ENCODE peak calls at places on chromosomes 16 and 17, in six cellular contexts. P is neural crest cell; K is thoracic aorta; V is CD8-positive, alpha-beta T cell; Q is AG04449; B is cardiac fibroblast. D is an unnamed sample.

GRCh38 chr16:85557976-85558589 is 55.0 kb upstream of the GSE1 start:
- DNase-seq in P (no peak), K (no peak), V (no peak), Q (no peak), B (no peak), D (no peak)

GRCh38 chr16:50267151-50267631 is 840 bp downstream of the ADCY7 start:
- DNase-seq in P (no peak), K (no peak), V (no peak), Q (no peak), B (no peak), D (no peak)

GRCh38 chr17:15279011-15279477 is 13.9 kb upstream of the PMP22 start:
- DNase-seq in P (no peak), K (no peak), V (no peak), Q (peak), B (peak), D (no peak)

GRCh38 chr17:77909236-77909635 is 49.3 kb upstream of the TNRC6C start:
- DNase-seq in P (no peak), K (no peak), V (no peak), Q (no peak), B (no peak), D (no peak)

GRCh38 chr16:27618611-27619380 is 68.9 kb downstream of the KATNIP start:
- DNase-seq in P (no peak), K (no peak), V (no peak), Q (no peak), B (no peak), D (no peak)

GRCh38 chr16:57150682-57151330 is 35.0 kb downstream of the PSME3IP1 start:
- DNase-seq in P (no peak), K (no peak), V (no peak), Q (no peak), B (no peak), D (no peak)

GRCh38 chr17:9517396-9517795 is 58.2 kb downstream of the STX8 start:
- DNase-seq in P (no peak), K (no peak), V (no peak), Q (no peak), B (no peak), D (no peak)

GRCh38 chr17:35028531-35029262 is 34.8 kb downstream of the RFFL start:
- DNase-seq in P (no peak), K (no peak), V (no peak), Q (no peak), B (peak), D (no peak)

GRCh38 chr17:2068589-2069051 is 13.7 kb downstream of the HIC1 start:
- DNase-seq in P (no peak), K (no peak), V (no peak), Q (no peak), B (peak), D (no peak)

GRCh38 chr16:86753399-86753798 is 175.1 kb downstream of the FOXL1 start:
- DNase-seq in P (no peak), K (no peak), V (no peak), Q (no peak), B (no peak), D (no peak)

GRCh38 chr17:7393613-7394451 is 493 bp downstream of the PLSCR3 start:
- DNase-seq in P (no peak), K (no peak), V (no peak), Q (no peak), B (no peak), D (peak)

GRCh38 chr17:688100-688989 is 26.3 kb downstream of the VPS53 start:
- DNase-seq in P (no peak), K (no peak), V (no peak), Q (no peak), B (peak), D (no peak)

GRCh38 chr17:65489413-65490170 is 71.9 kb downstream of the AXIN2 start:
- DNase-seq in P (no peak), K (no peak), V (no peak), Q (no peak), B (no peak), D (no peak)

GRCh38 chr17:10631048-10631700 is 25.9 kb downstream of the MYH3 start:
- DNase-seq in P (peak), K (no peak), V (no peak), Q (no peak), B (peak), D (peak)

GRCh38 chr17:82871056-82871775 is 31.4 kb upstream of the ZNF750 start:
- DNase-seq in P (no peak), K (no peak), V (no peak), Q (no peak), B (no peak), D (peak)

GRCh38 chr16:55475919-55476318 is 3.1 kb upstream of the MMP2 start:
- DNase-seq in P (no peak), K (no peak), V (no peak), Q (no peak), B (no peak), D (no peak)

GRCh38 chr17:13541032-13541480 is 60.7 kb downstream of the HS3ST3A1 start:
- DNase-seq in P (no peak), K (no peak), V (no peak), Q (peak), B (peak), D (no peak)

GRCh38 chr16:65116818-65117430 is 4.9 kb downstream of the CDH11 start:
- DNase-seq in P (no peak), K (no peak), V (no peak), Q (no peak), B (peak), D (no peak)

GRCh38 chr16:77937473-77938195 is 84.7 kb upstream of the CLEC3A start:
- DNase-seq in P (no peak), K (no peak), V (no peak), Q (no peak), B (no peak), D (no peak)

GRCh38 chr16:15435216-15435864 is 952 bp downstream of the BMERB1 start:
- DNase-seq in P (peak), K (no peak), V (no peak), Q (no peak), B (peak), D (no peak)

GRCh38 chr17:79220201-79220714 is 145.6 kb downstream of the ENGASE start:
- DNase-seq in P (no peak), K (no peak), V (no peak), Q (no peak), B (no peak), D (no peak)

GRCh38 chr17:58081641-58082340 is 1.4 kb upstream of the DYNLL2 start:
- DNase-seq in P (peak), K (no peak), V (no peak), Q (no peak), B (no peak), D (no peak)

GRCh38 chr16:85314633-85315032 is 202.4 kb upstream of the CIBAR2 start:
- DNase-seq in P (no peak), K (no peak), V (no peak), Q (no peak), B (no peak), D (no peak)

GRCh38 chr17:29292992-29293889 is 707 bp downstream of the NUFIP2 start:
- DNase-seq in P (peak), K (peak), V (peak), Q (no peak), B (peak), D (peak)

GRCh38 chr16:83212301-83212841 is 585.6 kb downstream of the CDH13 start:
- DNase-seq in P (no peak), K (no peak), V (no peak), Q (no peak), B (no peak), D (no peak)

GRCh38 chr17:69800870-69801269 is 274.2 kb upstream of the KCNJ16 start:
- DNase-seq in P (no peak), K (no peak), V (no peak), Q (no peak), B (no peak), D (no peak)

GRCh38 chr16:9934723-9935508 is 247.3 kb downstream of the GRIN2A start:
- DNase-seq in P (no peak), K (peak), V (no peak), Q (no peak), B (no peak), D (no peak)

GRCh38 chr17:69154267-69154666 is 12.6 kb upstream of the ABCA6 start:
- DNase-seq in P (no peak), K (no peak), V (no peak), Q (no peak), B (no peak), D (no peak)

GRCh38 chr16:88705076-88705684 is 1.0 kb downstream of the RNF166 start:
- DNase-seq in P (no peak), K (no peak), V (no peak), Q (no peak), B (peak), D (no peak)

GRCh38 chr17:1630662-1631061 is 2.0 kb upstream of the SLC43A2 start:
- DNase-seq in P (no peak), K (no peak), V (no peak), Q (no peak), B (no peak), D (no peak)

GRCh38 chr16:86270696-86271095 is 239.6 kb upstream of the FOXF1 start:
- DNase-seq in P (no peak), K (no peak), V (no peak), Q (no peak), B (no peak), D (no peak)

GRCh38 chr16:86391987-86392386 is 118.3 kb upstream of the FOXF1 start:
- DNase-seq in P (no peak), K (no peak), V (no peak), Q (no peak), B (peak), D (no peak)

GRCh38 chr16:2033057-2033911 is 6.6 kb downstream of the NHERF2 start:
- DNase-seq in P (no peak), K (peak), V (no peak), Q (no peak), B (peak), D (no peak)

GRCh38 chr17:55410722-55411462 is 10.7 kb downstream of the MMD start:
- DNase-seq in P (no peak), K (no peak), V (no peak), Q (no peak), B (no peak), D (no peak)

GRCh38 chr16:23156946-23157460 is 7.8 kb upstream of the USP31 start:
- DNase-seq in P (no peak), K (no peak), V (no peak), Q (no peak), B (no peak), D (no peak)

GRCh38 chr16:23158114-23158513 is 8.9 kb upstream of the USP31 start:
- DNase-seq in P (no peak), K (no peak), V (no peak), Q (no peak), B (no peak), D (no peak)

GRCh38 chr16:23152386-23153178 is 3.3 kb upstream of the USP31 start:
- DNase-seq in P (no peak), K (no peak), V (no peak), Q (no peak), B (no peak), D (no peak)

GRCh38 chr16:23156110-23156509 is 6.9 kb upstream of the USP31 start:
- DNase-seq in P (no peak), K (no peak), V (no peak), Q (no peak), B (no peak), D (no peak)

GRCh38 chr16:23155445-23156049 is 6.3 kb upstream of the USP31 start:
- DNase-seq in P (no peak), K (no peak), V (no peak), Q (no peak), B (peak), D (no peak)
- TF ChIP-seq CTCF in P (peak), K (no peak), V (no peak), Q (peak), B (peak), D (peak)

DNA sequence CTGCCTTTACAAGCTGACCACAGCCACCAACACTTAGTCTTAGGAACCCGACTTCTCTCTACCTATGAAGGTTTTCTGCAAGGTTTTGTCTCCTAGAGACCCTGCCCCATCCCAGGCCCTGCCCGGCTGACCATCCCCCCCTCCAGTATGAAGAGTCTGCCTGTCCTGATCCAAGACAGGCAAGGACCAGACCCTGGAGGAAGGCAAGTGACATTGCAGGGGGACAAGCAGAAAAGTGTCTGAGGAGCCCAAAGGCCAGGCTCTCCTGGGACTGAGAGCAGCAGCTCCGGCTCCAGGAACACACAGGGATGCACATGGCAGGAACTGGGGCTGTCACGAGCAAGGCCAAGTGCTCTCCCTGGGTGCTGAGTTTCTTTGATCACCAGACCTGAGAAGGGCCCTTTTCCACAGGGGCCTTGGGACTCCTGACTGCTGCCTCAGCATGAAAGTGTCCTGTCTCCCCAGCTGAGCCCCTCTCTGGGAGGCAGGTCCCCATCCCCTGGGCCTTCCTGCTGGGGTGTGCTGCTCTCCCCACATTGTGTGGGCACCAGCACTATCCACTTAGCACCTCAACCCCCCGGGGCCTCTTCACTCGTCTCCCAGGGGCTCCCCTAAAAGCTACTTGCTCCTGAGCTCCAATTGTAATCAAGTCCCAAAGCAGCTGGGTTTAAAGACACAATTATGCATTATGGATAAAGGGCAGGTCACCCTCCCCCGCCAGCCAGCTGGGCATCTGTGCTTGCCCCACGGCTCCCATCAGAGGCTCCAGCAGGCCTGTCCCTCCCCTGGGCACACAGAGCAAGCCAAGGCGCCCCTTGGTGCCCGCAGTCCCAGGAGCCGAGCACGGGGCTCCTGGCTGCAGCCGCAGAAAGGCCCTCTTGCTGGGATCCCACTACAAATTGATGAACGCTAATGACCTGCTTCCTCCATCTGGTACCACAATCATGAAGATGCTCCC is 11.5 kb upstream of the CACNG4 start:
- DNase-seq in P (no peak), K (no peak), V (no peak), Q (no peak), B (no peak), D (no peak)
- TF ChIP-seq CTCF in P (no peak), K (no peak), V (no peak), Q (no peak), B (no peak), D (no peak)

GRCh38 chr16:69145658-69146057 is 13.2 kb downstream of the UTP4 start:
- DNase-seq in P (no peak), K (no peak), V (no peak), Q (no peak), B (peak), D (no peak)

GRCh38 chr16:69141936-69142335 is 9.5 kb downstream of the UTP4 start:
- DNase-seq in P (no peak), K (no peak), V (no peak), Q (no peak), B (no peak), D (no peak)

GRCh38 chr16:69141014-69141413 is 8.6 kb downstream of the UTP4 start:
- DNase-seq in P (no peak), K (no peak), V (no peak), Q (no peak), B (no peak), D (no peak)

GRCh38 chr16:69138608-69139007 is 6.2 kb downstream of the UTP4 start:
- DNase-seq in P (no peak), K (no peak), V (no peak), Q (no peak), B (no peak), D (no peak)

DNA sequence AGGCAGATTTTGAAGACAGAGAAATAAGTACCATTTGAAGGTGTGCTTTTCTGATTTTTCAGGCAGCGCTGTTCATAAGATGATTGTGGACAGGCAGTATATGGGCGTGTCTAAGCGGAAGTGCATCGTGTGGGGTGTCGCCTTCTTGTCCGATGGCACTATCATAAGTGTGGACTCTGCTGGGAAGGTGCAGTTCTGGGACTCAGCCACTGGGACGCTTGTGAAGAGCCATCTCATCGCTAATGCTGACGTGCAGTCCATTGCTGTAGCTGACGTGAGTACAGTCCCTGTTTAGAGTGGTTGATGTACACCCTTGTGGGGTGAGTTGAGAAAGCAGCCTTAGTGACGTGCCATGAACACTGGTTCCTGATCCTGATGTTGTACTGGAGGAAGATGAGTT is 10.7 kb downstream of the UTP4 start:
- DNase-seq in P (no peak), K (no peak), V (no peak), Q (no peak), B (peak), D (no peak)
- TF ChIP-seq CTCF in P (peak), K (no peak), V (no peak), Q (no peak), B (peak), D (no peak)

DNA sequence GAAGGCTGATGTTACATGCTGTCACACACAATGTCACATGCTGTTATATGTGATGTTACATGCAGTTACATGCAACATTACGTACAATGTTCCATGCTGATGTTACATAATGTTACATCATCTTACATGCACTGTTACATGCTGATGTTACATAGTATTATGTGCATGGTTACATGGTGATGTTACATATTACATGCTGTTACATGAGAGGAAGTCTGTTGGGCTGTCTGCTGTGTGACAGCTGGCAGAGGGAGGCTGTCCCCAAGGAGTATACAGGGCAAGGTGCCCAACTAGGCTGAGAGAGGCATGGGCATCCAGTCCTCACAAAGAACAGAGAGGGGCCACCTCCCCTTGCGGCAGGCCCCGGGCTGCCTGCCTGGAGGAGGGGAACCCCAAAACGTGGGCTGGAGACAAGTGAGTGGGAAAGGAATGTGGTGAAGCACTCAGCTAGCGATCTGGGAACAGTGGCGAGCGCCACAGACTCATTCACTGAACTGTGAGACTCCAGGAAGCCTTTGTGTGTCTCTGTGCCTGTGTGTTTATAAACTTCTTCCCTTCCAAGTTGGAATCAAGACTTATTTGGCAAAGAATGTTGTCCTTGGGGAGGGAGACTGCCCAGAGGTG is 30.6 kb downstream of the TMEM92 start:
- DNase-seq in P (no peak), K (no peak), V (no peak), Q (no peak), B (peak), D (no peak)
- TF ChIP-seq CTCF in P (no peak), K (no peak), V (no peak), Q (no peak), B (no peak), D (no peak)

GRCh38 chr17:81405382-81406005 is 10.2 kb downstream of the BAHCC1 start:
- DNase-seq in P (no peak), K (peak), V (no peak), Q (no peak), B (peak), D (no peak)

GRCh38 chr17:81406117-81406953 is 11.1 kb downstream of the BAHCC1 start:
- DNase-seq in P (no peak), K (no peak), V (no peak), Q (no peak), B (no peak), D (no peak)

GRCh38 chr17:81403040-81403467 is 7.8 kb downstream of the BAHCC1 start:
- DNase-seq in P (no peak), K (no peak), V (no peak), Q (no peak), B (peak), D (no peak)

GRCh38 chr17:81403671-81404534 is 8.6 kb downstream of the BAHCC1 start:
- DNase-seq in P (no peak), K (no peak), V (no peak), Q (no peak), B (peak), D (no peak)

DNA sequence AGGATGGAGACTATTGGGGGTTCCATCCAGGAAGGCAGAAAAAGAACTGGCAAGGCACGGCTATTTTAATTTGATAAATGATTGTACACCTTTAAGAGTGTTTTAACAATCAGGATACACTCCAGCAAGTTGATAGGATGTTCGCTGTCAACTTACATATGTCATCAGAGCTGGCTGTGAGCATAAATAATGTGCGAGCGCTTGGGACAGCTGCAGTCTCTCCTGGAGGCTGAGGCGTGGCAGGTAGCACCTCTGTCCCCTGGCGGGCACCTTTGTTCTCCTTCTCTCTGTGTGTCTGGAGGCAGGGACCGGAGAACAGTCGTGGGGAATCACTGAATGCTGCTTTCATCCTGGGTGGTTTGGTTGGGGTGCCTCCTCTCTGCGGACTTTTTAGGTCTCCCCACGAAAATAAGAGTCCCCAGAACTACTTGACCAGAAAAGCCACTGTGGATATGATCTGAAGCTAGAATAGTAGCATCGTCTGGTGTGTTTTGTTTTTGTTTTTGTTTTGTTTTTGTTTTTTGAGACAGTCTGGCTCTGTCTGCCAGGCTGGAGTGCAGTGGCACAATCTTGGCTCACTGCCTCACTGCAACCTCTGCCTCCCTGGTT is 9.4 kb downstream of the BAHCC1 start:
- DNase-seq in P (no peak), K (no peak), V (no peak), Q (no peak), B (peak), D (no peak)
- TF ChIP-seq CTCF in P (no peak), K (no peak), V (no peak), Q (no peak), B (no peak), D (no peak)